ENCODE peak calls at places on chromosomes 1 and 21, in eight cellular contexts. One of them, this sample, is unnamed. For H3K27me3, the result is how much of the 10 kb centered on the place peaks cover.

GRCh38 chr21:36456714-36457399 is 23.1 kb downstream of the CLDN14 start:
- DNase-seq in IMR-90: no peak
- DNase-seq in keratinocyte: no peak
- DNase-seq in neural progenitor cell: no peak
- DNase-seq in PC-3: no peak
- DNase-seq in DND-41: no peak
- DNase-seq in SK-N-SH: no peak
- DNase-seq in mesenchymal stem cell: no peak
- DNase-seq in this sample: no peak

GRCh38 chr1:63010898-63011660 is 227.1 kb downstream of the ATG4C start:
- DNase-seq in IMR-90: no peak
- DNase-seq in keratinocyte: no peak
- DNase-seq in mesenchymal stem cell: no peak
- DNase-seq in SK-N-SH: no peak
- DNase-seq in PC-3: no peak
- DNase-seq in neural progenitor cell: peak
- DNase-seq in DND-41: no peak
- DNase-seq in this sample: no peak

GRCh38 chr1:54798769-54799641 is 2.1 kb downstream of the TTC22 start:
- DNase-seq in neural progenitor cell: no peak
- DNase-seq in IMR-90: peak
- DNase-seq in keratinocyte: no peak
- DNase-seq in mesenchymal stem cell: no peak
- DNase-seq in DND-41: no peak
- DNase-seq in SK-N-SH: no peak
- DNase-seq in PC-3: no peak
- DNase-seq in this sample: no peak

GRCh38 chr1:172283766-172284165 is 136.7 kb upstream of the C1orf105 start:
- DNase-seq in IMR-90: no peak
- DNase-seq in keratinocyte: no peak
- DNase-seq in mesenchymal stem cell: no peak
- DNase-seq in DND-41: no peak
- DNase-seq in neural progenitor cell: no peak
- DNase-seq in SK-N-SH: no peak
- DNase-seq in PC-3: no peak
- DNase-seq in this sample: no peak

GRCh38 chr1:203170625-203171330 is 4.8 kb downstream of the MYBPH start:
- DNase-seq in mesenchymal stem cell: no peak
- DNase-seq in PC-3: peak
- DNase-seq in neural progenitor cell: no peak
- DNase-seq in SK-N-SH: no peak
- DNase-seq in keratinocyte: no peak
- DNase-seq in DND-41: no peak
- DNase-seq in IMR-90: peak
- DNase-seq in this sample: no peak

GRCh38 chr1:117615474-117615873 is 9.6 kb downstream of the TENT5C start:
- DNase-seq in neural progenitor cell: no peak
- DNase-seq in SK-N-SH: no peak
- DNase-seq in IMR-90: no peak
- DNase-seq in keratinocyte: no peak
- DNase-seq in PC-3: no peak
- DNase-seq in mesenchymal stem cell: no peak
- DNase-seq in DND-41: peak
- DNase-seq in this sample: peak

GRCh38 chr1:19723874-19724273 is 59.2 kb downstream of the HTR6 start:
- DNase-seq in SK-N-SH: no peak
- DNase-seq in PC-3: no peak
- DNase-seq in IMR-90: no peak
- DNase-seq in mesenchymal stem cell: no peak
- DNase-seq in keratinocyte: no peak
- DNase-seq in DND-41: no peak
- DNase-seq in neural progenitor cell: no peak
- DNase-seq in this sample: no peak

GRCh38 chr1:209926045-209926444 is 12.0 kb upstream of the SYT14 start:
- DNase-seq in SK-N-SH: peak
- DNase-seq in IMR-90: peak
- DNase-seq in mesenchymal stem cell: no peak
- DNase-seq in neural progenitor cell: no peak
- DNase-seq in PC-3: peak
- DNase-seq in DND-41: no peak
- DNase-seq in keratinocyte: no peak
- DNase-seq in this sample: no peak

GRCh38 chr1:36157115-36157903 is 1.3 kb downstream of the MAP7D1 start:
- DNase-seq in keratinocyte: no peak
- DNase-seq in SK-N-SH: peak
- DNase-seq in neural progenitor cell: peak
- DNase-seq in PC-3: peak
- DNase-seq in IMR-90: no peak
- DNase-seq in mesenchymal stem cell: peak
- DNase-seq in DND-41: peak
- DNase-seq in this sample: no peak

GRCh38 chr1:101587749-101588148 is 350.9 kb downstream of the S1PR1 start:
- DNase-seq in PC-3: no peak
- DNase-seq in DND-41: no peak
- DNase-seq in mesenchymal stem cell: peak
- DNase-seq in SK-N-SH: no peak
- DNase-seq in keratinocyte: no peak
- DNase-seq in neural progenitor cell: no peak
- DNase-seq in IMR-90: peak
- DNase-seq in this sample: no peak

GRCh38 chr1:94025383-94026340 is 95.3 kb downstream of the ABCA4 start:
- DNase-seq in DND-41: peak
- DNase-seq in IMR-90: peak
- DNase-seq in neural progenitor cell: peak
- DNase-seq in PC-3: peak
- DNase-seq in mesenchymal stem cell: peak
- DNase-seq in keratinocyte: no peak
- DNase-seq in SK-N-SH: peak
- DNase-seq in this sample: no peak

GRCh38 chr1:20028125-20028524 is 41.9 kb upstream of the PLA2G5 start:
- DNase-seq in IMR-90: no peak
- DNase-seq in neural progenitor cell: no peak
- DNase-seq in SK-N-SH: no peak
- DNase-seq in DND-41: no peak
- DNase-seq in mesenchymal stem cell: no peak
- DNase-seq in keratinocyte: no peak
- DNase-seq in PC-3: no peak
- DNase-seq in this sample: no peak

GRCh38 chr1:221543529-221544120 is 198.3 kb downstream of the DUSP10 start:
- DNase-seq in IMR-90: peak
- DNase-seq in DND-41: no peak
- DNase-seq in keratinocyte: no peak
- DNase-seq in mesenchymal stem cell: peak
- DNase-seq in PC-3: peak
- DNase-seq in SK-N-SH: peak
- DNase-seq in neural progenitor cell: peak
- DNase-seq in this sample: no peak

GRCh38 chr1:30359821-30360220 is 363.6 kb downstream of the MATN1 start:
- DNase-seq in IMR-90: no peak
- DNase-seq in DND-41: no peak
- DNase-seq in keratinocyte: no peak
- DNase-seq in PC-3: no peak
- DNase-seq in SK-N-SH: no peak
- DNase-seq in neural progenitor cell: no peak
- DNase-seq in mesenchymal stem cell: no peak
- DNase-seq in this sample: no peak

GRCh38 chr21:16193758-16194606 is 464.2 kb downstream of the USP25 start:
- DNase-seq in DND-41: peak
- DNase-seq in mesenchymal stem cell: peak
- DNase-seq in IMR-90: peak
- DNase-seq in SK-N-SH: no peak
- DNase-seq in PC-3: peak
- DNase-seq in neural progenitor cell: peak
- DNase-seq in keratinocyte: no peak
- DNase-seq in this sample: peak

GRCh38 chr1:57165546-57165945 is 199.7 kb upstream of the C8B start:
- DNase-seq in mesenchymal stem cell: no peak
- DNase-seq in neural progenitor cell: no peak
- DNase-seq in DND-41: no peak
- DNase-seq in keratinocyte: no peak
- DNase-seq in IMR-90: peak
- DNase-seq in PC-3: no peak
- DNase-seq in SK-N-SH: no peak
- DNase-seq in this sample: no peak

GRCh38 chr1:167431261-167431908 is 86.9 kb downstream of the CD247 start:
- DNase-seq in IMR-90: no peak
- DNase-seq in neural progenitor cell: peak
- DNase-seq in mesenchymal stem cell: no peak
- DNase-seq in keratinocyte: no peak
- DNase-seq in DND-41: no peak
- DNase-seq in PC-3: no peak
- DNase-seq in SK-N-SH: no peak
- DNase-seq in this sample: no peak

GRCh38 chr1:228646717-228647522 is 88.4 kb upstream of the RHOU start:
- DNase-seq in neural progenitor cell: peak
- DNase-seq in IMR-90: peak
- DNase-seq in DND-41: peak
- DNase-seq in PC-3: peak
- DNase-seq in keratinocyte: no peak
- DNase-seq in mesenchymal stem cell: peak
- DNase-seq in SK-N-SH: peak
- DNase-seq in this sample: peak

GRCh38 chr1:117118101-117118500 is 3.4 kb downstream of the TRIM45 start:
- DNase-seq in keratinocyte: no peak
- DNase-seq in IMR-90: no peak
- DNase-seq in SK-N-SH: no peak
- DNase-seq in neural progenitor cell: no peak
- DNase-seq in mesenchymal stem cell: no peak
- DNase-seq in PC-3: no peak
- DNase-seq in DND-41: no peak
- DNase-seq in this sample: no peak

DNA sequence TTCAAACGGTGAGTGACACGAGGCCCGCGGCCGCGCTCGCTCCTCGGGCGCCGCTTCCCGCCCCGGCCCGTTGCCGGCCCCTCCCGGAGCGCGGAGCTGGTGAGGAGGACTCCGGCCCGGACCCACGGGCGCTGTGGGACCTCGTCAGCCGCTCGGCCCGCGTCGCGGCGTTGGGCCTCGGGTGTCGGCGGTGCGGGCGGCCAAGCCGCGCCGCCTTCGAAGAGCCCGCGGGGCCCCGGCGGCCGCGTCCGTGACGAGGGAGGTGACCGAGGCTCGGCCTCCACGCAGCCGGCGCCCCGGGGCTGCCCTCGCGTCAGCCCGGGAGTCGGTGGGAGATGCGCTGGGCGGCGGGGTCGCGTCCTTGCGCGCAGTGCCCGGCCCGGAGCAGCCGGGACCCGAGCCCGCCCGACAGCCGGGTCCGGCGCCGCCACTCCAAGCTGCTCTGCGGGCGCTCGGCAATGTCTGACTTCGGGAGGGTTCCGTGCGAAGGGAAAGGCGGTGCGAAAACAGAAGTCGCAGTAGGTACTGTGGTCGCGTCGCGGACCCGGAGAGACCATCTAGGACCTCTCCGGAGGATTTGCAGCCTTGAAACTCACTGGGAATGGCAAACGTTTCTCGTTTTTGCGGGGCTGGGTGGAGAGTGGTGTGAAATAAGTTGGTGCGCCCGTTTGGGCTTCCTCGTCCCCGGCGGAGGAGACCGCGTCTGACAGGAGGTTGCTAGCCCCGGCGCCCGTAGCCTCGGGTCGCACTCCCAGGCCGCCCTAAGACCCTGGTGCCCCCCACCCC is 829 bp downstream of the SPEN start:
- DNase-seq in SK-N-SH: peak
- DNase-seq in neural progenitor cell: peak
- DNase-seq in IMR-90: peak
- DNase-seq in DND-41: peak
- DNase-seq in PC-3: no peak
- DNase-seq in keratinocyte: no peak
- DNase-seq in mesenchymal stem cell: peak
- DNase-seq in this sample: peak
- H2AFZ ChIP-seq in SK-N-SH: no peak
- H2AFZ ChIP-seq in neural progenitor cell: no peak
- H2AFZ ChIP-seq in IMR-90: peak
- H2AFZ ChIP-seq in DND-41: peak
- H2AFZ ChIP-seq in PC-3: peak
- H2AFZ ChIP-seq in keratinocyte: peak
- H2AFZ ChIP-seq in mesenchymal stem cell: peak
- H2AFZ ChIP-seq in this sample: peak

DNA sequence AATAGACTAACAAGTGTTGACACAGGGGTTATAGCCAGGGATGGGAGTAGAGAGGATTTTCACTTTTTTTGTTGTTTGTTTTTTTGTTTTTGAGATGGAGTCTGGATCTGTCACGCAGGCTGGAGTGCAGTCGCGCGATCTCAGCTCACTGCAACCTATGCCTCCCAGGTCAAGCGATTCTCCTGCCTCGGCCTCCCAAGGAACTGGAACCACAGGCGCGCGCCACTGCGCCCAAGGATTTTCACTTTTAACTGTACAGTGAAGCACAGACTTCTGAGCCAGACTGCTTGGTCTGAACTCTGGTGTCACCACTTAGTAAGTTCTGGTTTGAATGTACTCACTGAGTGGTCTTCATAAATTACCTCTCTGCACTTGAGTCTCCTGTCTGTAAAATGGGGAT is 40.2 kb upstream of the WASF2 start:
- DNase-seq in SK-N-SH: no peak
- DNase-seq in PC-3: no peak
- DNase-seq in mesenchymal stem cell: no peak
- DNase-seq in neural progenitor cell: no peak
- DNase-seq in DND-41: no peak
- DNase-seq in keratinocyte: no peak
- DNase-seq in IMR-90: no peak
- DNase-seq in this sample: no peak
- H3K27ac ChIP-seq in SK-N-SH: no peak
- H3K27ac ChIP-seq in PC-3: no peak
- H3K27ac ChIP-seq in mesenchymal stem cell: no peak
- H3K27ac ChIP-seq in neural progenitor cell: peak
- H3K27ac ChIP-seq in DND-41: no peak
- H3K27ac ChIP-seq in keratinocyte: no peak
- H3K27ac ChIP-seq in IMR-90: no peak
- H3K27ac ChIP-seq in this sample: no peak

GRCh38 chr1:18641005-18641941 is 10.6 kb downstream of the PAX7 start:
- DNase-seq in keratinocyte: no peak
- DNase-seq in PC-3: no peak
- DNase-seq in DND-41: no peak
- DNase-seq in mesenchymal stem cell: no peak
- DNase-seq in IMR-90: no peak
- DNase-seq in neural progenitor cell: peak
- DNase-seq in SK-N-SH: peak
- DNase-seq in this sample: no peak
- H3K27me3 ChIP-seq in keratinocyte: half or more
- H3K27me3 ChIP-seq in PC-3: half or more
- H3K27me3 ChIP-seq in DND-41: half or more
- H3K27me3 ChIP-seq in mesenchymal stem cell: half or more
- H3K27me3 ChIP-seq in IMR-90: half or more
- H3K27me3 ChIP-seq in neural progenitor cell: half or more
- H3K27me3 ChIP-seq in SK-N-SH: half or more
- H3K27me3 ChIP-seq in this sample: half or more

DNA sequence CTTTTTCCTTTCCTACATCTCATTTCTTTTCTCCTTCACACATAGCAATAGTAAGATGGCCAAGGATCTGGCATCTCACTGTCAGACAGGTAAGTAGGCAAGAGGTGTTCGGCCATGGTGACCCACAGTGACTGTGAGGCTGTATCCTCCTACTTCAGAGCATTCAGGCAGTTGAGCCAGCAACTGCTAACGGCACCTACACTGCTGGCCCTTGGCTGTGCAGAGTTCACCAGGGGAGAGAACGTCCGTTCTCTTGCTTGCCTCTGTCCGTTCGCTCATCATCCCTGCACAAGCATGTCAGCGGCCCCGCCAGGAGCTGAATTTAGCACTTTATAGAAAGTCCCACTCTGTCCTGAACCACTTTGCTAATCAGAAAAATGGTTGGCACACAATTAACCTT is 113.6 kb downstream of the GREM2 start:
- DNase-seq in DND-41: no peak
- DNase-seq in mesenchymal stem cell: no peak
- DNase-seq in IMR-90: no peak
- DNase-seq in neural progenitor cell: no peak
- DNase-seq in keratinocyte: no peak
- DNase-seq in PC-3: no peak
- DNase-seq in SK-N-SH: no peak
- DNase-seq in this sample: no peak
- H2AFZ ChIP-seq in DND-41: no peak
- H2AFZ ChIP-seq in mesenchymal stem cell: no peak
- H2AFZ ChIP-seq in IMR-90: no peak
- H2AFZ ChIP-seq in neural progenitor cell: no peak
- H2AFZ ChIP-seq in keratinocyte: no peak
- H2AFZ ChIP-seq in PC-3: no peak
- H2AFZ ChIP-seq in SK-N-SH: no peak
- H2AFZ ChIP-seq in this sample: peak